ENCODE peak calls at places on chromosome 15, in six cellular contexts. C is T47D, K is kidney glomerular epithelial cell, J is head of caudate nucleus, P is RWPE2, S is mesenchymal stem cell. U is an unnamed sample.

GRCh38 chr15:45543051-45543450 is 20.5 kb upstream of the SLC30A4 start:
- DNase-seq in C (no peak), K (no peak), J (no peak), P (no peak), S (no peak), U (no peak)

GRCh38 chr15:81987628-81988027 is 58.2 kb downstream of the MEX3B start:
- DNase-seq in C (no peak), K (no peak), J (no peak), P (no peak), S (no peak), U (no peak)

GRCh38 chr15:27725733-27726132 is 373.4 kb downstream of the OCA2 start:
- DNase-seq in C (peak; percentile 21), K (no peak), J (no peak), P (no peak), S (no peak), U (no peak)

GRCh38 chr15:63135804-63136203 is 14.1 kb downstream of the LACTB start:
- DNase-seq in C (no peak), K (peak; percentile 69), J (no peak), P (no peak), S (peak; percentile 78), U (peak; percentile 94)

GRCh38 chr15:39466428-39466827 is 114.5 kb upstream of the THBS1 start:
- DNase-seq in C (no peak), K (no peak), J (no peak), P (no peak), S (no peak), U (no peak)

GRCh38 chr15:59532770-59533379 is 78.7 kb upstream of the GCNT3 start:
- DNase-seq in C (peak; percentile 58), K (peak; percentile 69), J (peak; percentile 20), P (no peak), S (peak; percentile 36), U (peak; percentile 54)

GRCh38 chr15:90839187-90840071 is 29.0 kb upstream of the FURIN start:
- DNase-seq in C (peak; percentile 49), K (no peak), J (no peak), P (peak; percentile 93), S (no peak), U (no peak)

GRCh38 chr15:83057660-83058376 is 9.2 kb downstream of the BTBD1 start:
- DNase-seq in C (no peak), K (no peak), J (no peak), P (no peak), S (no peak), U (no peak)

GRCh38 chr15:37362414-37362813 is 262.1 kb upstream of the MEIS2 start:
- DNase-seq in C (no peak), K (no peak), J (no peak), P (no peak), S (no peak), U (no peak)

GRCh38 chr15:67741313-67741712 is 84.0 kb upstream of the SKOR1 start:
- DNase-seq in C (no peak), K (no peak), J (no peak), P (no peak), S (no peak), U (no peak)

GRCh38 chr15:101043911-101044624 is 124.9 kb downstream of the LRRK1 start:
- DNase-seq in C (no peak), K (no peak), J (no peak), P (peak; percentile 45), S (no peak), U (no peak)

GRCh38 chr15:98548172-98548971 is 100.0 kb upstream of the IGF1R start:
- DNase-seq in C (peak; percentile 32), K (peak; percentile 42), J (peak; percentile 68), P (peak; percentile 84), S (peak; percentile 76), U (peak; percentile 53)

GRCh38 chr15:77409259-77410156 is 10.4 kb downstream of the PEAK1 start:
- DNase-seq in C (no peak), K (no peak), J (no peak), P (no peak), S (peak; percentile 18), U (no peak)

GRCh38 chr15:79192462-79193036 is 90.0 kb upstream of the ANKRD34C start:
- DNase-seq in C (no peak), K (no peak), J (no peak), P (no peak), S (peak; percentile 10), U (no peak)

GRCh38 chr15:71662306-71662705 is 148.0 kb upstream of the NR2E3 start:
- DNase-seq in C (no peak), K (no peak), J (no peak), P (no peak), S (no peak), U (peak; percentile 68)

GRCh38 chr15:68419301-68420175 is 12.4 kb downstream of the ITGA11 start:
- DNase-seq in C (no peak), K (no peak), J (no peak), P (peak; percentile 37), S (peak; percentile 69), U (no peak)